ENCODE peak calls at places on chromosomes 12 and 14, in nine cellular contexts. E is hepatocyte, M is GM23248, Q is MM.1S, T is SK-N-SH, G is GM23338, B is PC-3, H is PC-9, A is HCT116. U is an unnamed sample. For H3K27me3 and H3K9me2, the result is how much of the 10 kb centered on the place peaks cover.

GRCh38 chr12:88391556-88391955 is 188.7 kb downstream of the KITLG start:
- DNase-seq in E (peak), M (peak), Q (peak), T (peak), G (no peak), B (peak), H (no peak), A (peak), U (no peak)

GRCh38 chr14:37899365-37899764 is 303.9 kb downstream of the TTC6 start:
- DNase-seq in E (no peak), M (no peak), Q (no peak), T (no peak), G (no peak), B (no peak), H (no peak), A (no peak), U (no peak)

GRCh38 chr14:100116134-100116533 is 43.3 kb downstream of the DEGS2 start:
- DNase-seq in E (no peak), M (no peak), Q (no peak), T (no peak), G (no peak), B (no peak), H (no peak), A (no peak), U (no peak)

GRCh38 chr14:74501135-74501614 is 7.6 kb downstream of the ISCA2 start:
- DNase-seq in E (peak), M (peak), Q (no peak), T (peak), G (peak), B (peak), H (peak), A (no peak), U (peak)

GRCh38 chr12:94126067-94126466 is 22.3 kb upstream of the PLXNC1 start:
- DNase-seq in E (no peak), M (no peak), Q (no peak), T (no peak), G (no peak), B (no peak), H (no peak), A (no peak), U (no peak)

GRCh38 chr12:117580718-117581062 is 219.3 kb upstream of the NOS1 start:
- DNase-seq in E (peak), M (no peak), Q (peak), T (peak), G (peak), B (peak), H (no peak), A (peak), U (peak)

GRCh38 chr14:96802963-96803362 is 5.8 kb downstream of the VRK1 start:
- DNase-seq in E (no peak), M (no peak), Q (no peak), T (no peak), G (no peak), B (no peak), H (no peak), A (no peak), U (no peak)

GRCh38 chr12:117774986-117775775 is 193.6 kb downstream of the KSR2 start:
- DNase-seq in E (no peak), M (no peak), Q (no peak), T (no peak), G (no peak), B (no peak), H (no peak), A (no peak), U (no peak)

GRCh38 chr12:3265406-3265805 is 188.2 kb downstream of the TSPAN9 start:
- DNase-seq in E (no peak), M (no peak), Q (no peak), T (no peak), G (no peak), B (no peak), H (no peak), A (no peak), U (no peak)

GRCh38 chr12:92155733-92156132 is 10.1 kb upstream of the BTG1 start:
- DNase-seq in E (no peak), M (no peak), Q (no peak), T (no peak), G (no peak), B (no peak), H (no peak), A (no peak), U (peak)

GRCh38 chr14:65211341-65211987 is 109.1 kb upstream of the MAX start:
- DNase-seq in E (peak), M (peak), Q (no peak), T (no peak), G (no peak), B (peak), H (no peak), A (no peak), U (no peak)

GRCh38 chr12:8088574-8088973 is 6.5 kb downstream of the NECAP1 start:
- DNase-seq in E (no peak), M (no peak), Q (peak), T (no peak), G (no peak), B (no peak), H (no peak), A (no peak), U (no peak)

GRCh38 chr12:115920395-115921183 is 356.9 kb downstream of the MED13L start:
- DNase-seq in E (no peak), M (peak), Q (no peak), T (no peak), G (no peak), B (no peak), H (no peak), A (no peak), U (peak)

GRCh38 chr12:26629864-26630263 is 203.1 kb downstream of the ITPR2 start:
- DNase-seq in E (no peak), M (peak), Q (no peak), T (no peak), G (no peak), B (peak), H (no peak), A (no peak), U (no peak)

GRCh38 chr14:71692496-71692895 is 239.7 kb upstream of the RGS6 start:
- DNase-seq in E (no peak), M (peak), Q (no peak), T (no peak), G (no peak), B (peak), H (no peak), A (no peak), U (no peak)
- H3K27me3 ChIP-seq in E (under half), M (under half), Q (under half), T (under half), G (under half), B (under half), H (under half), A (under half), U (under half)

DNA sequence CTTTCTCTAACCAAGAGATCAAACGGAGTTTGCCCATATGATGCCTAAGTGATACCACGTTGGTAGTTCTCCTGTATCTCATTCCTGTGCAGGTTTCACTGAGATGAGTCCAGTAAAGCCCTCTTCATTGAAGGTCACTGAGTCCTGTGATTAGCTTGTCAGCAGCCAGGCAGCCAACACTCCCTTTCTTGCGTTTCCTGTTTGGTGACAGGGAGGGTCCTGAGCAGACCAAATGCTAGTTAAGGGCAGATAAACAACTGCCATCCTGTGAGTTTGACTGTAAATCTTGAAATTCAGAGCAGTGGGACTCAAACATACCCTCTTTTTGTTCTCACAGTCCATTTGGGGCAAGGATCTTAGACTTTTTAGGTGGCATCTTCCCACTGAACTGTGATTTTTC is 39.4 kb downstream of the ZNF641 start:
- DNase-seq in E (no peak), M (no peak), Q (no peak), T (no peak), G (peak), B (no peak), H (no peak), A (no peak), U (no peak)
- H2AFZ ChIP-seq in E (no peak), M (no peak), Q (no peak), T (no peak), G (no peak), B (no peak), H (no peak), A (no peak), U (no peak)

DNA sequence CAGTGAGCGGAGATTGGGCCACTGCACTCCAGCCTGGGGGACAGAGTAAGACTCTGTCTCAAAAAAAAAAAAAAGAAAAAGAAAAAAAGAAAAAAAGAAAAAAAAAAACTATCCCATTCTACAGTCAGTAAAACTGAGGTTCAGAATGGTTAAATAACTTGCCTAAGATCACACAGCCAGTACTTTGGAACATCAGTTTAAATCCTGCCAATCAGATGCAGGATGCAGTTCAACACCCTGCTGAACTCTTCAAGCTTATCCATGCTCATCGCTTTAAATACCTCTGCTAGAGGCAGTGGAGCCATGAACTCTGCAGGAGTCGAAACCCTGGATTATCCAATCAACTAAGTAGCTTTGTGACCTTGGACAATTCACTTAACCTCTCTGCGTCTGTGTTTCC is 3.4 kb downstream of the ZNF385A start:
- DNase-seq in E (no peak), M (no peak), Q (no peak), T (no peak), G (no peak), B (no peak), H (no peak), A (no peak), U (no peak)
- H3K9me2 ChIP-seq in E (under half), M (under half), Q (under half), T (under half), G (under half), B (under half), H (under half), A (under half), U (under half)

GRCh38 chr12:125191361-125192087 is 126.3 kb downstream of the AACS start:
- DNase-seq in E (no peak), M (no peak), Q (no peak), T (no peak), G (no peak), B (no peak), H (no peak), A (no peak), U (no peak)
- H3K27me3 ChIP-seq in E (half or more), M (under half), Q (under half), T (under half), G (under half), B (half or more), H (half or more), A (half or more), U (under half)

GRCh38 chr12:40253936-40254335 is 29.1 kb downstream of the LRRK2 start:
- DNase-seq in E (no peak), M (peak), Q (no peak), T (no peak), G (no peak), B (no peak), H (no peak), A (no peak), U (no peak)

GRCh38 chr12:40248585-40249297 is 23.9 kb downstream of the LRRK2 start:
- DNase-seq in E (no peak), M (peak), Q (no peak), T (no peak), G (no peak), B (peak), H (no peak), A (no peak), U (no peak)

DNA sequence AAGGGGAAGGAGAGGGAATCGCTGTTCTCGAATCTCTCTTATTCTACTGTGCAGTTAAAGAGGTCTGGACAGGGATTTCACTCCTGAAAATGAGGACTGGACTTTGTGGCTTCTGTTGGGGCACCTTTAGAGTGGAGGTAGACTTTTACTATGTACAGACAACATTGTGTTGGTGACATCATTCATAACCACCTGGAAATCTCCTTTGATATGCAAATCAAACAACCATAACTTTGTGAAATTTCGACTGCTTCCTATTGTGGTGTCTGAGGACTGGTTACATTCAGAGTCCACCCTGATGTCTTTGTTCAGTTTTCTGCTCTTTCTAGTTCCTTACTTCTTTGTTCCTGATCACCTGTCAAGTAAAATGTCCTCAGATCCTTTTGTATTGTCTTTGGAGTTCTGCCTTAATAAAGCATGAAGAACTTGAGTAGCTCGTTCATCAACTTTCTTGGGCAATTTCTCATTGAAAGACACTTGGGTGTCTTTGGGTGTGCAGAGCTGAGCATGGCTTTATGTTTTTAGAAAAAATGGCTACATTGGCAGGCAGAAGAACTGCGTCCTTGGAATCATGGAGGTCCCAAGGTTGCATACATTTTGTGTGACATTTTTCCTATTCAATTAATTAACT is 29.8 kb downstream of the LRRK2 start:
- DNase-seq in E (no peak), M (no peak), Q (no peak), T (no peak), G (no peak), B (no peak), H (no peak), A (no peak), U (no peak)
- H2AFZ ChIP-seq in E (no peak), M (peak), Q (no peak), T (no peak), G (peak), B (no peak), H (no peak), A (no peak), U (no peak)

DNA sequence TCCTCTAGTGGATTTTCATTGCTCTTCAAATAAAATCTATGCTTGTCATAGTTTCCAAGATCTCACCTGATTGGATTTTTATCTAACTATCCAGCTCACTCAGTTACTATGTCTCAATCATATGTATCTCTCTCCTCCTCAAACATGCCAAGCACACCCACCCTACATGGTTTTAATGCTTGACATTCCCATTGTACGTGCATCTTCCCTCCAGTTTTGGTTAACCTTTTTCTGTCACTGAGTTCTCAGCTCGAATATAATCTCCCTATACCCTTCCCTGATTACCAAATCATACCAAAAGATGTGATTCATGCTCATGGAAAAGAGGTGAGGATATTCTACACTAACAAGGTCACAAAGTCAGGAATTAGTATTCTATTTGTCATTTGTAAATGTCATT is 12.0 kb upstream of the PTPRQ start:
- DNase-seq in E (no peak), M (no peak), Q (no peak), T (no peak), G (no peak), B (peak), H (no peak), A (no peak), U (no peak)
- H3K9me2 ChIP-seq in E (under half), M (under half), Q (under half), T (under half), G (under half), B (under half), H (under half), A (under half), U (under half)